ENCODE peak calls at places on chromosome 9, in four cellular contexts. Y is HCT116, C is A549, U is ascending aorta. F is an unnamed sample. For H3K4me1, the result is how much of the 10 kb centered on the place peaks cover.

GRCh38 chr9:16460711-16461110 is 409.8 kb downstream of the BNC2 start:
- DNase-seq in Y (no peak), C (no peak), U (no peak), F (no peak)

GRCh38 chr9:22813520-22813919 is 366.9 kb downstream of the DMRTA1 start:
- DNase-seq in Y (no peak), C (peak), U (no peak), F (no peak)

GRCh38 chr9:83220737-83221136 is 157.8 kb upstream of the RASEF start:
- DNase-seq in Y (no peak), C (no peak), U (no peak), F (no peak)

GRCh38 chr9:96116275-96117051 is 185.5 kb downstream of the HSD17B3 start:
- DNase-seq in Y (no peak), C (peak), U (no peak), F (no peak)

GRCh38 chr9:86765736-86766410 is 181.4 kb downstream of the GAS1 start:
- DNase-seq in Y (no peak), C (no peak), U (no peak), F (no peak)

GRCh38 chr9:79809931-79810330 is 238.2 kb downstream of the TLE4 start:
- DNase-seq in Y (no peak), C (no peak), U (no peak), F (no peak)

GRCh38 chr9:36316629-36317317 is 58.5 kb upstream of the GNE start:
- DNase-seq in Y (no peak), C (no peak), U (no peak), F (no peak)

GRCh38 chr9:78031271-78031825 is at the start of gene GNAQ:
- DNase-seq in Y (no peak), C (no peak), U (no peak), F (no peak)

GRCh38 chr9:130078547-130078946 is 24.8 kb downstream of the GPR107 start:
- DNase-seq in Y (no peak), C (peak), U (no peak), F (no peak)

GRCh38 chr9:110808599-110808980 is 140.0 kb downstream of the MUSK start:
- DNase-seq in Y (no peak), C (no peak), U (no peak), F (no peak)

GRCh38 chr9:4081948-4082347 is 217.9 kb downstream of the GLIS3 start:
- DNase-seq in Y (no peak), C (no peak), U (no peak), F (no peak)

GRCh38 chr9:134403682-134404301 is 77.5 kb downstream of the RXRA start:
- DNase-seq in Y (no peak), C (no peak), U (peak), F (peak)

GRCh38 chr9:105901514-105902109 is 207.3 kb downstream of the TMEM38B start:
- DNase-seq in Y (no peak), C (peak), U (no peak), F (no peak)

GRCh38 chr9:71681708-71682268 is 86.5 kb downstream of the CEMIP2 start:
- DNase-seq in Y (peak), C (peak), U (no peak), F (no peak)

GRCh38 chr9:16001856-16002255 is 449.0 kb downstream of the CCDC171 start:
- DNase-seq in Y (no peak), C (no peak), U (no peak), F (no peak)

GRCh38 chr9:34457266-34458012 is 931 bp downstream of the FAM219A start:
- DNase-seq in Y (no peak), C (peak), U (peak), F (peak)

DNA sequence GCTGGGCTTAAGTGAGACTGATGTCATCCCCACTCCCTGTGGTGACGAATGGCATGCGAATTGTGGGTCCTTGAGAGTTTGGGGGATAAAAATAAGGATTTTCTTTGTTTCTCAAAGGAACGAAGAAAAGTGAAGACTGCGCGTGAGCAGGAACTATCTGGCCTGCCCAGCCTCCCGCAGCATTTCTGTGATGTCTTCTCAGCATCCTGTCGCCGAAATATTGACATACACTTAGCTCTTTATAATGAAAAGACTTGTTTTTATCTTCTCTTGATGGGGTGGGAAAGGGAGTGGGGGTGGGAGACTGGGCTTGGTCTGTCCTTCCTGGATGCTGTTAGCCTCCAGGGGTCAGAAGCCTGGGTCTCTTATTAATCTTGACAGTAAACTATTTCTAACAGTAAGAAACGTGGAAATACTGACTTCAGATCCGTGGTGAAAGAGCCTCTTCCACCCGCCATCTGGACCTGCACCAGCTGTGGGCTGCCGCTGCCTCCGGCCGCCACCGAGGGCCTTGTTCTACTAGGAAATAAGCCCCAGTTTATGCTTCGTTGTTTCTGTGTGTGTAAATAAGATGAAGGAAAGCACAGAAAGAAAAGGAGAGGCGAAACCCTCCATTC is 239.6 kb downstream of the FANCC start:
- DNase-seq in Y (no peak), C (no peak), U (no peak), F (no peak)
- H3K4me1 ChIP-seq in Y (under half), C (half or more), U (under half), F (half or more)

DNA sequence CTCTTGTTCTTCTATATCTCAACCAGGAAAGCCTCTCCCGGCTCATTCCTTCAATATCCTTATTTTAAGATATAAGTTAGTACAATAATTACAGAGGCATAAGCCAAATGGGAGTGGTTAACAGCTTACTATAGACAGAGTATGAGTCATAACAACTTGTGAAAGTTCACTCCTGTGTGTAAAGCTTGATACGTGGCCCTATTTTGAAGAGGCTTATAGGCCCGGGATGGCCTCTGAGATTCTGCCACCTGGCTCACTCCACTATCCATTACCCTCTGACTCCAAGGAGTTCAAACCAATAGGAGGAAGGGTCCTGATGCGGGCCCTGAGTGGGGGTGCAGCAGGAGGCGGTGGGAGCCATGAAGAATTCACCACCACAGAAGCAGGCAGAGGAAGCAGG is 36.6 kb downstream of the B4GALT1 start:
- DNase-seq in Y (no peak), C (no peak), U (no peak), F (no peak)
- H3K4me1 ChIP-seq in Y (under half), C (half or more), U (under half), F (half or more)

DNA sequence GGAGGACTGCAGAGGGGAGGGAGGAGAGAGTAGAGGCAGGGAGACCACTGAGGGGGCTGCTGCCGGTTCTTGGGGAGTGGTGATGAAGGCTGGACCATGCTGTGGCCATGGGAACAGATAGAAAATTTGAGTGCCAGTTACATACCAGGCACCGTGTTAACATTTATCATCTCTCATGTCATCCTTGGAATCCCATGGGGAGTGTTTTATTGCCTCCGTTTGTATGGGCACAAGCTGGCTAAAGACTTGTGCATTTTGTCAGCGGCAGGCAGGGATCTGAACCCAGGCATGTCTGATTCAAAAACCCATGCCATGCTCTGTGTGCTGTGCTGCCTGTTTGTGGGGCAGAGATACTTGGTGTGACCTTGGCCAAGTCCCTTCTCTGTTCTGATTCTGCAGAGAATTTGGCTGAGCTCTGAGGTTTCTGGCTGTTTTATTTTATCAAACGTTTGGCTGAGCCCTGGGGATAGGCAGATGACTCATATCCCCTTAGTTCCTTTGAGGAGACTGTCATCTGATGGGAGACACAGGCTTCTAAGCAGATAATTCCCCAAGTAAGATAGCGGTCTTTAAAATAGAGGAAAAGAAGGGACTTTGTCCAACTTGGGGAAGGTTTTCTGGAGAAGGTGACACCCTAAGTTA is 22.2 kb downstream of the COL27A1 start:
- DNase-seq in Y (no peak), C (no peak), U (no peak), F (no peak)
- H3K4me1 ChIP-seq in Y (under half), C (under half), U (under half), F (half or more)

GRCh38 chr9:123323482-123324013 is 32.4 kb upstream of the CRB2 start:
- DNase-seq in Y (no peak), C (no peak), U (no peak), F (no peak)
- H3K4me1 ChIP-seq in Y (under half), C (under half), U (under half), F (under half)

F was measured in thoracic aorta.